ENCODE peak calls at places on chromosomes 7 and 10, in five cellular contexts. T is CD8-positive, alpha-beta T cell; J is esophagus squamous epithelium; W is tibial nerve; F is iPS DF 6.9. V is an unnamed sample.

GRCh38 chr10:102718220-102718619 is 3.8 kb downstream of the SFXN2 start:
- DNase-seq in T (no peak), J (no peak), W (no peak), F (no peak), V (no peak)

GRCh38 chr7:101952355-101953247 is 135.2 kb downstream of the CUX1 start:
- DNase-seq in T (no peak), J (no peak), W (no peak), F (no peak), V (no peak)

GRCh38 chr10:68992721-68993440 is 4.3 kb downstream of the KIFBP start:
- DNase-seq in T (no peak), J (no peak), W (peak), F (no peak), V (peak)

GRCh38 chr7:146773506-146773905 is 656.9 kb downstream of the CNTNAP2 start:
- DNase-seq in T (no peak), J (no peak), W (no peak), F (no peak), V (no peak)

GRCh38 chr10:27482984-27483956 is 20.8 kb upstream of the RAB18 start:
- DNase-seq in T (no peak), J (no peak), W (no peak), F (no peak), V (no peak)

GRCh38 chr7:32890010-32890552 is 1.5 kb downstream of the KBTBD2 start:
- DNase-seq in T (no peak), J (no peak), W (peak), F (no peak), V (peak)

GRCh38 chr10:22372922-22373321 is 27.6 kb downstream of the SPAG6 start:
- DNase-seq in T (no peak), J (no peak), W (no peak), F (no peak), V (no peak)

GRCh38 chr10:112953760-112954159 is 3.7 kb downstream of the TCF7L2 start:
- DNase-seq in T (no peak), J (no peak), W (no peak), F (no peak), V (no peak)

GRCh38 chr7:101538596-101539459 is 90.3 kb downstream of the MYL10 start:
- DNase-seq in T (peak), J (no peak), W (peak), F (no peak), V (peak)

GRCh38 chr10:9331583-9332008 is 1277.1 kb downstream of the GATA3 start:
- DNase-seq in T (no peak), J (no peak), W (no peak), F (no peak), V (no peak)

GRCh38 chr7:28315565-28316420 is 96.5 kb upstream of the CREB5 start:
- DNase-seq in T (no peak), J (no peak), W (peak), F (no peak), V (no peak)

GRCh38 chr7:109094-109493 is 83.3 kb upstream of the FAM20C start:
- DNase-seq in T (no peak), J (no peak), W (no peak), F (no peak), V (no peak)

GRCh38 chr10:119231654-119232053 is 24.3 kb downstream of the GRK5 start:
- DNase-seq in T (no peak), J (no peak), W (no peak), F (no peak), V (no peak)

GRCh38 chr7:128881458-128882125 is 18.9 kb downstream of the ATP6V1F start:
- DNase-seq in T (no peak), J (no peak), W (no peak), F (no peak), V (no peak)

GRCh38 chr10:16787361-16787791 is 29.8 kb downstream of the RSU1 start:
- DNase-seq in T (peak), J (no peak), W (no peak), F (no peak), V (no peak)

GRCh38 chr7:22364910-22365309 is 8.0 kb upstream of the RAPGEF5 start:
- DNase-seq in T (no peak), J (no peak), W (no peak), F (no peak), V (no peak)

GRCh38 chr7:37690206-37690605 is 6.6 kb downstream of the GPR141 start:
- DNase-seq in T (no peak), J (no peak), W (no peak), F (no peak), V (no peak)

GRCh38 chr10:94546058-94546595 is 539 bp downstream of the HELLS start:
- DNase-seq in T (no peak), J (no peak), W (no peak), F (no peak), V (no peak)

GRCh38 chr7:45687721-45688120 is 113.6 kb downstream of the ADCY1 start:
- DNase-seq in T (no peak), J (no peak), W (peak), F (no peak), V (no peak)

GRCh38 chr7:45690762-45691150 is 116.6 kb downstream of the ADCY1 start:
- DNase-seq in T (no peak), J (no peak), W (peak), F (no peak), V (no peak)

GRCh38 chr7:45689797-45690761 is 115.9 kb downstream of the ADCY1 start:
- DNase-seq in T (no peak), J (no peak), W (peak), F (no peak), V (no peak)

GRCh38 chr7:45691155-45691656 is 117.0 kb downstream of the ADCY1 start:
- DNase-seq in T (no peak), J (no peak), W (no peak), F (no peak), V (no peak)

GRCh38 chr7:45689011-45689796 is 115.0 kb downstream of the ADCY1 start:
- DNase-seq in T (no peak), J (no peak), W (peak), F (no peak), V (no peak)
- H3K27ac ChIP-seq in T (no peak), J (no peak), W (no peak), F (no peak), V (no peak)

DNA sequence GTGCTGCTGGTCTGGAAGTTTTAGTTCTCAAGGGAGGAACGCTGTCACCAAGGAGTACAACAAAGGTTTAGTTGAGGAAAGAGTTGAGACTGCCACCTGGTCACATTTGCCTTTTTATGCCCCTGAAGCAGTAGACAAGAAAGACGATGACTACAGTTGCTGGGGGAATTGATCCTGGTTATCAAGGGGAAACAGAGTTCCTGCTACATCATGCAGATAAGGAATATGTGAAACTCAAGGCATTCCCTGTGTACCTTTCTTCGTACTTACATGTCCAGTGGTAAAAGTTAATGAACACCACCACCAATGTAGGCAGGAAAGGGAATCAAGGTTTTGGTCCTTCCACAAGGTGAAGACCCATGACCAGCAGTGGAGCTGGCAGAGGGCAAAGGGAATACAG is 31.8 kb downstream of the SLC35B4 start:
- DNase-seq in T (no peak), J (no peak), W (no peak), F (no peak), V (no peak)
- H3K27ac ChIP-seq in T (no peak), J (no peak), W (no peak), F (no peak), V (no peak)

GRCh38 chr10:86410542-86411124 is 44.0 kb upstream of the GRID1 start:
- DNase-seq in T (no peak), J (no peak), W (no peak), F (no peak), V (no peak)
- H3K27ac ChIP-seq in T (no peak), J (peak), W (no peak), F (no peak), V (peak)

DNA sequence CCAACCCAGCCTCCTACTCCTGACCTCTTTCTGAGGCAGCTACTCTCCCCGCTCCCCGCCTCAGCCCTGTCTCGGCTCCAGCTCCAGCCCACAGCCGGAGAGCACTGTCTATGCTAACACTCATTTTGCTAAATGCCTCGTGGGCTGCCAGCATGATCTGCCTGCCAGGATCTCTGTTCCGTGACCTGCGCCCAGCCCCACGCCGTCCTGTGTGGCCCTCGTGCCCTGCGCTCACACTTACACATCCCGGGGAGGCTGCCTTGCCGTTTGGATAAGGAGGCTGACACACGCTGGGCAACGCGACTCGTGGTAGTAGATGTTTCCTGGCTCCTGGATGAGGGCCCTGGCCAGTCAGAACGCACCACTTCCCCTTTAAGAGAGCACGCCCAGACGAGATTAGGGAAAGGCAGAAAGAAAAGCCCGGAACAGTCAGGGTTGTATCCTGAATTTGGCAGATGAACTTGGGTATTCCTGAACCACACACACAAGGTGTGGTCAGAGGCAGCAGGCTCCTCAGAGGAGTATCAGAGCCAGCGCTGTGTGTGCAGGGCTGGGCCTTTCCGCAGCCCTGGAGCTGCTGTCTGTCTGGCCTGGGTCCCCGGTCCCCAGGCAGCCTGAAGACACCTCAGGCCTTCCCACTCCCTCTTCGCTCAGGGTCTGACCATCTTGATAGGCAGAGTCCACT is 97.7 kb upstream of the EFCAB10 start:
- DNase-seq in T (no peak), J (no peak), W (peak), F (no peak), V (peak)
- H3K27ac ChIP-seq in T (no peak), J (peak), W (peak), F (no peak), V (no peak)

GRCh38 chr7:25950488-25951413 is 201.2 kb upstream of the NFE2L3 start:
- DNase-seq in T (peak), J (peak), W (peak), F (peak), V (peak)
- H3K27ac ChIP-seq in T (no peak), J (peak), W (no peak), F (no peak), V (no peak)

DNA sequence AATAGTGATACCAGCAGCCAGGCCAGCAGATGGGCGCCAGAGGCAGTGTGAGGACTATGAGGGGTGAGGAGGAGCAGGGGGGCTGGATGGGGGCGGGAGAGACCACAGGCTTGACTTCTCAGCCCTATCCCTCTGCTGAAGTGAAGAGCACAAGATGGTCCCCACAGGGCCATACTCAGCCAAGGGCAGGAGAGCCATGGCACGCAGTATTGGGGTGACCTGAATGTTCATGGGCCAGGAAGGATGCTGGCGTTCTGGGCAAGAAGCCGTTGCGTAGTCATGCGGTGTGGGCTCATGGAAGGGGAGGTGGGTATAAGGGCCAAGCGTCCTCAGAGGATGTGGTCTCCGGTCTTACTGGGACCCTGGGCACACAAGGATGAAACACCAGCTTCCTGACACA is 146.3 kb downstream of the PRKAG2 start:
- DNase-seq in T (no peak), J (no peak), W (no peak), F (no peak), V (no peak)
- H3K27ac ChIP-seq in T (no peak), J (no peak), W (no peak), F (no peak), V (no peak)

DNA sequence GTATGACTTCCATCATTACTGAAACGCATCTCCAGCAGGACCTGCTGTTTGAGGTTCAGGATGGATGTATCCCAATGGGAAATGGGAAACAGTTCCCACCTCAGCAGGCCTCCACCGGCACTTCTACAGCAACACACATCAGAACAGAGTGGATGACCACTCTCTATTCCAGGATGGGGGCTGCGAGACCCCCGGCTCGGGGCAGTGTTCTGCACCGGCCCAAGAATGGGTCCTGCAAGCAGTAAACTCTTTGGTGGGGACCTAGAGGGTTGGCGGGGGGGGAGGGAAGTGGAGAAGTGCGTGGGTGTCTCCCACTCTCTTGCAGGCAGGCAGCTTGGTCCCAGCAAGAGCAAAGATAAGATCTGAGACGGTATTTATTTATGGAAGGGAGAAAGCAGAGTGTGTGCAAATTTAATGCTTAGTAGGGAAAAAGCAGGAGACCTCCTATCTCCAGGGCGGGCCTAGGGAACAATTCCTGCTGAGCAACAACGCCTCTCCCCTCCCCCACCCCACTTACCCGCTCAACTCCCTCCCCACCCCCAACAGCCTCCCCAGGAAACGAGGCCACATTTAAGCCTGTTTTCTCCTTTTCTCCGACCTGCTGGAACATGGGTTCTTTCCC is 4.0 kb downstream of the SFMBT2 start:
- DNase-seq in T (no peak), J (no peak), W (no peak), F (no peak), V (no peak)
- H3K27ac ChIP-seq in T (no peak), J (peak), W (peak), F (no peak), V (peak)

V was measured in caudate nucleus.